ENCODE peak calls at places on chromosomes 12 and 14, in nine cellular contexts. S is tibial artery; T is CD8-positive, alpha-beta memory T cell; Q is upper lobe of right lung; W is right atrium auricular region; K is kidney; I is CD8-positive, alpha-beta T cell; V is effector memory CD4-positive, alpha-beta T cell; D is endodermal cell. Y is an unnamed sample.
A peak's percentile ranks its signal among the peaks of the same experiment; 100 is the strongest.

GRCh38 chr12:124866883-124867232 is 3.2 kb upstream of the SCARB1 start:
- DNase-seq in T (no peak), I (no peak), D (no peak), K (no peak), Q (no peak), V (no peak), W (no peak), S (no peak), Y (no peak)

GRCh38 chr12:57049890-57050289 is at the start of gene MYO1A:
- DNase-seq in K (no peak), T (no peak), Q (no peak), V (no peak), S (no peak), W (no peak), D (peak; percentile 77), I (no peak), Y (no peak)

GRCh38 chr12:20455001-20455706 is 86.8 kb downstream of the PDE3A start:
- DNase-seq in Q (no peak), I (no peak), V (no peak), W (no peak), S (no peak), D (no peak), K (no peak), T (no peak), Y (no peak)

GRCh38 chr12:120132437-120132836 is 15.9 kb upstream of the RAB35 start:
- DNase-seq in S (no peak), T (no peak), K (no peak), Q (no peak), V (no peak), W (no peak), D (no peak), I (no peak), Y (no peak)

GRCh38 chr14:104281768-104282301 is 143.4 kb downstream of the KIF26A start:
- DNase-seq in W (no peak), Q (peak; percentile 54), I (no peak), S (peak; percentile 59), T (no peak), K (peak; percentile 44), D (no peak), V (no peak), Y (no peak)

GRCh38 chr14:95507701-95508103 is 8.7 kb downstream of the SYNE3 start:
- DNase-seq in Q (no peak), K (no peak), T (no peak), I (no peak), S (peak; percentile 81), W (no peak), D (no peak), V (no peak), Y (no peak)

GRCh38 chr12:112900298-112901145 is 6.2 kb upstream of the OAS1 start:
- DNase-seq in S (no peak), W (no peak), T (peak; percentile 18), D (peak; percentile 87), K (no peak), V (no peak), I (peak; percentile 17), Q (no peak), Y (peak; percentile 60)

GRCh38 chr14:56202256-56202655 is 84.0 kb downstream of the PELI2 start:
- DNase-seq in D (no peak), T (no peak), K (no peak), S (no peak), V (no peak), I (no peak), W (no peak), Q (no peak), Y (no peak)

GRCh38 chr12:42608196-42608825 is 18.8 kb upstream of the PRICKLE1 start:
- DNase-seq in Q (no peak), W (no peak), D (peak; percentile 47), K (no peak), S (no peak), T (no peak), I (no peak), V (no peak), Y (no peak)

GRCh38 chr12:13211191-13211858 is 14.8 kb downstream of the EMP1 start:
- DNase-seq in W (no peak), T (no peak), I (no peak), V (no peak), S (no peak), K (no peak), D (no peak), Q (no peak), Y (no peak)

GRCh38 chr12:63915105-63915830 is 70.8 kb downstream of the SRGAP1 start:
- DNase-seq in D (no peak), S (no peak), V (no peak), T (no peak), I (no peak), W (no peak), Q (no peak), K (no peak), Y (no peak)

GRCh38 chr12:46460682-46461215 is 88.2 kb upstream of the SLC38A2 start:
- DNase-seq in Q (no peak), V (no peak), D (no peak), K (no peak), S (no peak), T (no peak), W (no peak), I (no peak), Y (no peak)

GRCh38 chr12:46459111-46459510 is 86.5 kb upstream of the SLC38A2 start:
- DNase-seq in Q (no peak), K (no peak), T (no peak), S (no peak), V (no peak), W (no peak), D (no peak), I (no peak), Y (no peak)

GRCh38 chr12:46461459-46461858 is 88.9 kb upstream of the SLC38A2 start:
- DNase-seq in W (no peak), T (no peak), K (peak; percentile 64), V (no peak), D (no peak), I (no peak), Q (no peak), S (no peak), Y (no peak)

GRCh38 chr12:46458500-46459106 is 86.0 kb upstream of the SLC38A2 start:
- DNase-seq in T (no peak), W (no peak), V (no peak), K (no peak), Q (no peak), D (no peak), I (no peak), S (no peak), Y (no peak)

GRCh38 chr12:46459881-46460545 is 87.4 kb upstream of the SLC38A2 start:
- DNase-seq in W (no peak), V (no peak), Q (no peak), I (no peak), K (no peak), D (no peak), S (no peak), T (no peak), Y (no peak)
- H3K4me1 ChIP-seq in W (no peaks in the 10 kb centered on the region), V (peaks cover 29% of the 10 kb centered on the region), Q (peaks cover 25% of the 10 kb centered on the region), I (peaks cover 57% of the 10 kb centered on the region), K (peaks cover 15% of the 10 kb centered on the region), D (peaks cover 9% of the 10 kb centered on the region), S (peaks cover 44% of the 10 kb centered on the region), T (peaks cover 55% of the 10 kb centered on the region), Y (peaks cover 49% of the 10 kb centered on the region)

GRCh38 chr12:94625531-94625930 is 24.8 kb downstream of the TMCC3 start:
- DNase-seq in K (no peak), I (no peak), T (no peak), V (no peak), S (no peak), D (no peak), W (no peak), Q (no peak), Y (no peak)
- H3K4me1 ChIP-seq in K (peaks cover 14% of the 10 kb centered on the region), I (no peaks in the 10 kb centered on the region), T (peaks cover 7% of the 10 kb centered on the region), V (no peaks in the 10 kb centered on the region), S (no peaks in the 10 kb centered on the region), D (peaks cover 2% of the 10 kb centered on the region), W (no peaks in the 10 kb centered on the region), Q (no peaks in the 10 kb centered on the region), Y (peaks cover 26% of the 10 kb centered on the region)

GRCh38 chr14:52166822-52167221 is 98.0 kb upstream of the NID2 start:
- DNase-seq in I (no peak), S (no peak), D (no peak), Q (no peak), T (no peak), V (no peak), K (peak; percentile 58), W (no peak), Y (no peak)
- H3K4me1 ChIP-seq in I (no peaks in the 10 kb centered on the region), S (no peaks in the 10 kb centered on the region), D (no peaks in the 10 kb centered on the region), Q (no peaks in the 10 kb centered on the region), T (no peaks in the 10 kb centered on the region), V (no peaks in the 10 kb centered on the region), K (no peaks in the 10 kb centered on the region), W (no peaks in the 10 kb centered on the region), Y (no peaks in the 10 kb centered on the region)

DNA sequence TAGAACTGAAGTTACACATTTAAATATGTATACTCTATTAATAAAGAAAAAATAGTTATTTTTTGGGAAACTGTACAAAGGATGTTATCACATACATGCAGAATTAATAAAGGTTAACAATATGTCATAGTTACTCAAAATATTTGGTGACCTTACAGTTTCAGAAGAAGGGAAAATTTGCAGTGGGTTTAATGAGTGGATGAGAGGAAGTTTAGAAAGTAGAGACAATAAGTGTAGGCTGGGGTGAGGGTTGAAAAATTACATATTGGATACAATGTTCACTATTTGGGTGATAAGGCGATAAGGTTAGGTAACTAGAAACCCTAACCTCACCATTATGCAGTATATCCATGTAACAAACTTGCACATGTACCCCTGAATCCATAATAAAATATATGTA is 13.5 kb downstream of the WNK1 start:
- DNase-seq in Q (no peak), S (no peak), T (no peak), D (no peak), V (no peak), I (no peak), W (no peak), K (no peak), Y (no peak)
- H3K4me1 ChIP-seq in Q (peaks cover 36% of the 10 kb centered on the region), S (peaks cover 5% of the 10 kb centered on the region), T (peaks cover 34% of the 10 kb centered on the region), D (no peaks in the 10 kb centered on the region), V (peaks cover 17% of the 10 kb centered on the region), I (peaks cover 27% of the 10 kb centered on the region), W (no peaks in the 10 kb centered on the region), K (no peaks in the 10 kb centered on the region), Y (no peaks in the 10 kb centered on the region)

Y was measured in keratinocyte.